ENCODE peak calls at places on chromosomes 4 and X, in nine cellular contexts. I is fibroblast of lung, F is fibroblast of the aortic adventitia, S is mucosa of descending colon, U is Peyer's patch, N is spleen, R is keratinocyte, O is esophagus muscularis mucosa, M is PC-9. T is an unnamed sample.

GRCh38 chrX:18041656-18042055 is 179.0 kb downstream of the BEND2 start:
- DNase-seq in U (no peak), R (no peak), O (no peak), N (no peak), S (no peak), M (no peak), I (no peak), F (no peak), T (no peak)

GRCh38 chr4:86927843-86928395 is 6.9 kb upstream of the AFF1 start:
- DNase-seq in I (peak), R (peak), F (peak), N (no peak), M (peak), O (no peak), S (no peak), U (peak), T (peak)

GRCh38 chr4:183638436-183638835 is 20.5 kb downstream of the RWDD4 start:
- DNase-seq in M (no peak), I (peak), F (peak), R (no peak), U (no peak), N (no peak), S (no peak), O (no peak), T (no peak)

GRCh38 chr4:39961311-39961877 is 16.3 kb downstream of the PDS5A start:
- DNase-seq in S (no peak), R (no peak), M (no peak), N (no peak), U (peak), O (no peak), F (no peak), I (no peak), T (no peak)

GRCh38 chr4:156634612-156635011 is 337.0 kb downstream of the PDGFC start:
- DNase-seq in U (no peak), M (no peak), I (peak), S (no peak), F (no peak), N (no peak), O (no peak), R (no peak), T (peak)

GRCh38 chr4:181796502-181796901 is 446.7 kb upstream of the TENM3 start:
- DNase-seq in N (no peak), F (peak), S (no peak), O (no peak), R (peak), I (peak), U (no peak), M (no peak), T (peak)

GRCh38 chrX:134572816-134573682 is 85.2 kb downstream of the PLAC1 start:
- DNase-seq in F (no peak), M (peak), O (no peak), U (no peak), N (no peak), I (peak), S (no peak), R (peak), T (no peak)

GRCh38 chrX:47174846-47175587 is 18.6 kb upstream of the UBA1 start:
- DNase-seq in M (no peak), S (no peak), O (no peak), U (peak), R (no peak), N (peak), I (no peak), F (no peak), T (no peak)

GRCh38 chr4:145339075-145339725 is 142.5 kb upstream of the SMAD1 start:
- DNase-seq in N (no peak), I (no peak), U (no peak), R (no peak), S (no peak), F (no peak), M (no peak), O (no peak), T (no peak)

GRCh38 chrX:39773150-39773549 is 324.6 kb downstream of the BCOR start:
- DNase-seq in N (no peak), M (no peak), F (no peak), S (no peak), I (no peak), U (no peak), R (no peak), O (no peak), T (no peak)

GRCh38 chrX:17769701-17770269 is 32.5 kb downstream of the SCML1 start:
- DNase-seq in F (no peak), N (no peak), M (no peak), S (no peak), R (no peak), O (no peak), I (no peak), U (no peak), T (no peak)

GRCh38 chrX:143017272-143017671 is 8.5 kb upstream of the SPANXN4 start:
- DNase-seq in U (no peak), O (no peak), I (no peak), N (no peak), S (no peak), R (no peak), M (no peak), F (no peak), T (no peak)

GRCh38 chrX:148574247-148574973 is 74.0 kb downstream of the AFF2 start:
- DNase-seq in M (no peak), R (no peak), N (no peak), S (no peak), U (no peak), I (peak), F (no peak), O (no peak), T (peak)

GRCh38 chrX:43970528-43970927 is 2.7 kb downstream of the NDP start:
- DNase-seq in N (no peak), U (no peak), S (no peak), M (no peak), R (no peak), F (no peak), O (no peak), I (peak), T (no peak)

GRCh38 chrX:48824066-48824465 is 2.2 kb upstream of the ERAS start:
- DNase-seq in F (no peak), O (no peak), N (no peak), R (no peak), I (no peak), M (no peak), S (no peak), U (no peak), T (no peak)

GRCh38 chr4:148415500-148415899 is 26.7 kb downstream of the NR3C2 start:
- DNase-seq in O (no peak), R (no peak), S (no peak), M (no peak), N (no peak), F (peak), U (no peak), I (peak), T (no peak)

GRCh38 chr4:3719836-3720235 is 46.3 kb upstream of the ADRA2C start:
- DNase-seq in U (no peak), I (no peak), N (no peak), F (no peak), S (peak), R (no peak), M (no peak), O (no peak), T (no peak)

GRCh38 chrX:25020391-25021131 is 4.8 kb upstream of the ARX start:
- DNase-seq in M (peak), I (no peak), U (no peak), O (no peak), S (no peak), F (no peak), R (no peak), N (no peak), T (no peak)

GRCh38 chr4:119498520-119498919 is 130.1 kb downstream of the PDE5A start:
- DNase-seq in F (peak), U (no peak), O (no peak), M (no peak), N (peak), I (no peak), S (no peak), R (no peak), T (peak)

GRCh38 chr4:118823471-118823870 is 12.5 kb downstream of the SEC24D start:
- DNase-seq in M (peak), S (no peak), U (no peak), O (peak), F (no peak), R (no peak), N (no peak), I (no peak), T (no peak)

GRCh38 chr4:3613980-3614730 is 81.9 kb upstream of the LRPAP1 start:
- DNase-seq in O (no peak), U (no peak), N (peak), I (no peak), F (no peak), S (no peak), R (no peak), M (no peak), T (no peak)

GRCh38 chrX:109826954-109827708 is 94.1 kb upstream of the ACSL4 start:
- DNase-seq in S (no peak), N (no peak), O (no peak), I (peak), R (no peak), F (peak), U (no peak), M (peak), T (peak)

GRCh38 chr4:184267673-184268573 is 50.2 kb upstream of the ENPP6 start:
- DNase-seq in M (peak), N (peak), S (peak), F (peak), R (peak), U (peak), I (peak), O (no peak), T (peak)

GRCh38 chr4:54439831-54440243 is 210.7 kb downstream of the PDGFRA start:
- DNase-seq in F (peak), R (no peak), O (no peak), M (no peak), I (peak), N (no peak), U (peak), S (no peak), T (no peak)

GRCh38 chrX:102867254-102867653 is 69.8 kb upstream of the RAB40AL start:
- DNase-seq in M (no peak), R (no peak), S (no peak), U (no peak), I (no peak), O (no peak), F (no peak), N (no peak), T (no peak)

GRCh38 chrX:40314070-40314469 is 216.3 kb upstream of the BCOR start:
- DNase-seq in I (no peak), S (no peak), N (no peak), U (no peak), F (no peak), M (no peak), O (no peak), R (no peak), T (no peak)

GRCh38 chrX:68693481-68694410 is 46.3 kb downstream of the STARD8 start:
- DNase-seq in I (peak), N (peak), U (peak), R (no peak), S (peak), M (peak), O (no peak), F (peak), T (peak)

GRCh38 chr4:157172011-157172410 is 48.5 kb upstream of the GRIA2 start:
- DNase-seq in N (no peak), M (no peak), S (no peak), I (peak), F (peak), R (no peak), U (no peak), O (no peak), T (peak)

GRCh38 chr4:84582302-84582987 is 482 bp upstream of the CDS1 start:
- DNase-seq in R (peak), I (peak), F (peak), U (peak), N (peak), S (peak), M (peak), O (peak), T (peak)

GRCh38 chr4:15007201-15007600 is 4.9 kb downstream of the CPEB2 start:
- DNase-seq in R (no peak), F (no peak), M (no peak), I (no peak), O (no peak), N (no peak), S (no peak), U (no peak), T (no peak)

GRCh38 chr4:14559641-14560040 is 442.6 kb upstream of the CPEB2 start:
- DNase-seq in S (no peak), O (no peak), I (no peak), F (no peak), N (no peak), R (no peak), M (no peak), U (no peak), T (no peak)

GRCh38 chrX:115402299-115402698 is 112.8 kb downstream of the LUZP4 start:
- DNase-seq in N (no peak), O (no peak), F (no peak), S (no peak), U (no peak), M (no peak), R (no peak), I (no peak), T (no peak)

GRCh38 chr4:986949-987688 is at the start of gene IDUA:
- DNase-seq in O (peak), F (peak), I (peak), S (peak), U (peak), R (no peak), M (peak), N (peak), T (no peak)

GRCh38 chr4:184097240-184097619 is 120.4 kb downstream of the ENPP6 start:
- DNase-seq in O (no peak), M (no peak), U (peak), F (no peak), R (no peak), S (peak), I (no peak), N (peak), T (no peak)

GRCh38 chr4:41184009-41184408 is 30.3 kb downstream of the APBB2 start:
- DNase-seq in N (no peak), F (no peak), I (no peak), O (no peak), M (no peak), R (no peak), U (no peak), S (no peak), T (no peak)
- TF ChIP-seq CTCF in N (no peak), F (no peak), I (no peak), O (no peak), M (no peak), R (no peak), U (no peak), S (no peak), T (no peak)

DNA sequence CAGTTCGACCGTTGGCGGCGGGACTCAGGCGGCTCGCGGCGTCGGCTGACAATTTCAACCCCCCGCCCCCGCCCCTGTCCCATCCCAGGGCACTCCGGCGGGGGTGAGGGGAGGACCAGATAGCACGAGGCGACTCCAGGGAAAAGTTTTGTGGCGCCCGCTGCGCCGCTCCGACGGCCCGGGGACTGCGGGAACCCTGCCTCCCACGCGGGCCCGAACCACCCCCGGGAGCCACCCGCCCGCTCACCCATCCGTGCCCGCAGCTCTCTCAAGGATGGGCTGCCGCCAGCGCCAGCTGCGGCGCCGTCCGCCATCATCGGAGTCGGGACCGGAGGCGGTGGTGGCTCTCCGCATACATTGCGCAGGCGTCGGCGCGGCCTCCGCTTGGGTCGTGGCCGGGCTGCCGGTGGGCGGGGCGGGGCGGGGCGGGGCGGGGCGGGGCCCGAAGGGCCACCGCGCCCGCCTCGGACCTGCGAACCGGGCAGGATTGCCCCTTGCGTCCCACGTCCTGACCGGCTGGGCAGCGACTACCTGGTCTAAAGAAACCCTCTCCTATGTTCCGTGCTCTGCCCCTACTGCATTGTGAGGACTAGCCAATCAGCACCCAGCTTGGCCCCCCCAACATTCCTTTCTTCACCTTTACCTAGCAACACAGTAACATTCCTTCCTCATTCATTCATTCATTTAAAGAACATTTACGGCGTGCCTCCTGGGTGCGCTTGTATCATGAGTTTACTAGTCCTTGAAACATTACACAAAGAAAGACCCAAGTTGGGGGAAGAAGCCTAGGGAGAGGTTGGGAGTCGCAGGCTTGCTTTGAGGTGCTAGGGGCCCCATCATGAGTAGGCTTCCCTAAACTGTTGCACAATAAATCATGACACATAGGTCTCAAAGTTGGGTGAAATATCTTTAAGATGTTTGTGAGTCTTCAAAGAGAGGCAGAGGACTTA is at the start of gene MAP7D3:
- DNase-seq in O (no peak), R (no peak), U (peak), F (no peak), N (peak), S (peak), I (peak), M (peak), T (no peak)
- H3K4me3 ChIP-seq in O (peak), R (peak), U (peak), F (peak), N (peak), S (peak), I (peak), M (peak), T (peak)

GRCh38 chr4:16505726-16506125 is 279.5 kb upstream of the TAPT1 start:
- DNase-seq in O (no peak), M (no peak), N (no peak), U (no peak), S (no peak), F (peak), R (no peak), I (no peak), T (no peak)

GRCh38 chr4:16513876-16514275 is 287.6 kb upstream of the TAPT1 start:
- DNase-seq in M (no peak), I (peak), R (no peak), F (no peak), S (no peak), U (no peak), N (no peak), O (no peak), T (no peak)

GRCh38 chr4:16508968-16509367 is 282.7 kb upstream of the TAPT1 start:
- DNase-seq in O (no peak), S (no peak), M (no peak), N (no peak), U (no peak), I (no peak), R (no peak), F (no peak), T (no peak)
- TF ChIP-seq CTCF in O (no peak), S (no peak), M (peak), N (no peak), U (no peak), I (peak), R (no peak), F (peak), T (peak)

GRCh38 chrX:1661922-1662221 is 47.0 kb downstream of the ASMT start:
- DNase-seq in S (no peak), I (no peak), U (no peak), N (no peak), R (no peak), F (no peak), M (no peak), O (no peak), T (no peak)
- H3K4me3 ChIP-seq in S (no peak), I (no peak), U (peak), N (peak), R (no peak), F (no peak), M (no peak), O (no peak), T (no peak)

GRCh38 chr4:106522839-106523238 is 154.3 kb upstream of the GIMD1 start:
- DNase-seq in S (no peak), M (no peak), U (no peak), N (no peak), O (no peak), F (no peak), I (no peak), R (no peak), T (no peak)
- TF ChIP-seq CTCF in S (no peak), M (no peak), U (no peak), N (no peak), O (no peak), F (peak), I (no peak), R (no peak), T (peak)

DNA sequence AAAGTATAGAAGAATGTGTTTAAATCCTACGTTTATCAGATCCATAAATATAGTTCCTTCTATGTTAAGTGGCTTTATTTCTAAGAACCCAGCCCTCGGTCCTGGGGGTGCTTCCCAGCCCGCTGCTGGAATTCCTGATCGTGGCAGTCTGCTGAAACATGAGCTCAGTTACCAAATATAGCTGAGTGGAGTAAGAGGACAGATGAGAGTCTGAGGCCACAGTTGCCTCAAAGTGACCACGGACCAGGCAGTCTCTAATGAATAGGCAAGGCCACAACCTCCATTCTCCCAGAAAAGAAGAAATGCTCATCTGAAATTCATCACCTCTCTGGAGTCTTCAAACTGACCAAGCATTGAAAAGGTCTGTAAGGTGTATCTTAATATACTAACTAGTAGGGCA is at the start of gene PALLD:
- DNase-seq in N (no peak), U (no peak), M (peak), R (no peak), F (no peak), I (peak), S (no peak), O (peak), T (peak)
- H3K4me3 ChIP-seq in N (no peak), U (no peak), M (no peak), R (no peak), F (no peak), I (no peak), S (no peak), O (no peak), T (no peak)

GRCh38 chr4:71553605-71554004 is 214.8 kb downstream of the SLC4A4 start:
- DNase-seq in U (no peak), S (no peak), M (no peak), O (no peak), I (peak), R (no peak), N (no peak), F (peak), T (peak)
- TF ChIP-seq CTCF in U (peak), S (no peak), M (peak), O (peak), I (peak), R (peak), N (no peak), F (peak), T (peak)

DNA sequence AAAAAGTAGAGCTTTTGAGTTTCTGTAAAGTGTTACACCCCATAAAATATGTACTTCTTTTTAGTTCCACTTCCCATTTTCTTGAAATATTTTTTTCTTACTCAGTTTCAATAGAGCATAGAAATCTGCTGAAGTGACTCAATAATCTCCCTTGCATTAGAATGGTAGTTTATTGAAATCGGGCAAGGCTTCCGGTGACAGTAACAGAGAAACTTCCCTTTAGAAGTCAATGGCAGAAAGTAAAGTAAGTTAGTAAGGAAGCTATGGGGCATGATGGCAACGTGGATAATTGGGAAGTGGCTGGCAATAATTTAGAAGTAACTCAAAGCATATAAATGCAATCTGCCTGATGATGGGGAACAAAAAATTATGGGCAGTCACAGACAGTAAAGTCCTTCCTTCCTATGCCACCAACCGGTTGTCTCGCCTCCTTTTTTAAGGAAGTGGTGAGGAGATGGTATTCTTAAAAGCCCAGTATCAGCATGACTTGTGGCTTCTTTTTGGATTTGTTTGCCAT is 7.6 kb downstream of the CYBB start:
- DNase-seq in M (no peak), S (no peak), R (no peak), N (no peak), F (no peak), U (no peak), I (no peak), O (no peak), T (no peak)
- H3K4me3 ChIP-seq in M (no peak), S (no peak), R (no peak), N (no peak), F (no peak), U (no peak), I (no peak), O (no peak), T (no peak)